ENCODE peak calls at places on chromosomes 13 and 19, in four cellular contexts. P is Daoy; W is activated naive CD4-positive, alpha-beta T cell treated with anti-CD3 and anti-CD28 coated beads, Interleukin-2, amount 10 ng/mL, durations not matched to agents 7 days and 5 days; Q is GOT3. X is an unnamed sample.

GRCh38 chr19:17703823-17704463 is 15.3 kb upstream of the MAP1S start:
- DNase-seq in Q (no peak), W (peak), P (peak), X (no peak)

GRCh38 chr13:110680852-110681251 is 25.1 kb downstream of the CARS2 start:
- DNase-seq in P (peak), W (peak), Q (no peak), X (no peak)

GRCh38 chr13:95641961-95642621 is 2.4 kb downstream of the DZIP1 start:
- DNase-seq in W (no peak), Q (no peak), P (no peak), X (no peak)

GRCh38 chr19:2952953-2953481 is 8.2 kb upstream of the ZNF77 start:
- DNase-seq in P (no peak), Q (no peak), W (no peak), X (no peak)

GRCh38 chr13:27006519-27007161 is 165.0 kb downstream of the USP12 start:
- DNase-seq in W (no peak), P (no peak), Q (no peak), X (no peak)

GRCh38 chr19:47036233-47036651 is 12.2 kb downstream of the TMEM160 start:
- DNase-seq in Q (no peak), W (peak), P (peak), X (no peak)

GRCh38 chr19:23392706-23393105 is 2.6 kb downstream of the ZNF91 start:
- DNase-seq in W (no peak), P (no peak), Q (no peak), X (no peak)

GRCh38 chr19:6062274-6062673 is 48.0 kb downstream of the RFX2 start:
- DNase-seq in Q (no peak), W (no peak), P (peak), X (no peak)

GRCh38 chr13:45781553-45782326 is 69.8 kb downstream of the SIAH3 start:
- DNase-seq in P (peak), W (no peak), Q (no peak), X (peak)

GRCh38 chr13:94921181-94921580 is 208.8 kb upstream of the SOX21 start:
- DNase-seq in Q (no peak), W (no peak), P (no peak), X (no peak)

GRCh38 chr13:31887311-31887710 is 144.3 kb upstream of the FRY start:
- DNase-seq in W (no peak), P (no peak), Q (no peak), X (no peak)

GRCh38 chr13:20461860-20462532 is 63.7 kb downstream of the CRYL1 start:
- DNase-seq in W (no peak), Q (no peak), P (peak), X (no peak)

X was measured in T1000.